ENCODE peak calls at places on chromosomes 13 and 19, in five cellular contexts. One of them, this sample, is unnamed.

GRCh38 chr13:66689037-66689619 is 541.0 kb downstream of the PCDH9 start:
- DNase-seq in HepG2: no peak
- DNase-seq in GM12878: no peak
- DNase-seq in H1: no peak
- DNase-seq in K562: no peak
- DNase-seq in this sample: no peak

GRCh38 chr19:2289714-2290435 is 7.9 kb upstream of the PEAK3 start:
- DNase-seq in K562: peak
- DNase-seq in GM12878: peak
- DNase-seq in HepG2: no peak
- DNase-seq in H1: no peak
- DNase-seq in this sample: no peak

GRCh38 chr13:86142080-86142479 is 342.9 kb upstream of the SLITRK6 start:
- DNase-seq in K562: no peak
- DNase-seq in GM12878: no peak
- DNase-seq in HepG2: no peak
- DNase-seq in H1: no peak
- DNase-seq in this sample: no peak

GRCh38 chr19:46381746-46382345 is 31.5 kb downstream of the CCDC8 start:
- DNase-seq in HepG2: no peak
- DNase-seq in GM12878: no peak
- DNase-seq in K562: no peak
- DNase-seq in H1: no peak
- DNase-seq in this sample: no peak

GRCh38 chr13:76937416-76937815 is 10.9 kb upstream of the ACOD1 start:
- DNase-seq in HepG2: no peak
- DNase-seq in K562: no peak
- DNase-seq in H1: no peak
- DNase-seq in GM12878: no peak
- DNase-seq in this sample: peak

GRCh38 chr13:38355595-38356120 is 6.0 kb downstream of the UFM1 start:
- DNase-seq in H1: no peak
- DNase-seq in GM12878: no peak
- DNase-seq in HepG2: no peak
- DNase-seq in K562: no peak
- DNase-seq in this sample: no peak

GRCh38 chr19:43545981-43546380 is 13.0 kb downstream of the ZNF575 start:
- DNase-seq in GM12878: no peak
- DNase-seq in H1: no peak
- DNase-seq in HepG2: no peak
- DNase-seq in K562: no peak
- DNase-seq in this sample: no peak

GRCh38 chr19:32068805-32069204 is 276.6 kb upstream of the ZNF507 start:
- DNase-seq in HepG2: no peak
- DNase-seq in H1: no peak
- DNase-seq in GM12878: no peak
- DNase-seq in K562: no peak
- DNase-seq in this sample: no peak

GRCh38 chr19:50050406-50051223 is 24.8 kb downstream of the ZNF473 start:
- DNase-seq in K562: peak
- DNase-seq in H1: no peak
- DNase-seq in HepG2: no peak
- DNase-seq in GM12878: peak
- DNase-seq in this sample: no peak

GRCh38 chr19:8363803-8364771 is at the start of gene ANGPTL4:
- DNase-seq in HepG2: no peak
- DNase-seq in GM12878: no peak
- DNase-seq in K562: peak
- DNase-seq in H1: no peak
- DNase-seq in this sample: peak

GRCh38 chr13:106008540-106008939 is 526.9 kb downstream of the EFNB2 start:
- DNase-seq in K562: no peak
- DNase-seq in GM12878: no peak
- DNase-seq in HepG2: no peak
- DNase-seq in H1: no peak
- DNase-seq in this sample: no peak

GRCh38 chr19:51368366-51369282 is at the start of gene CLDND2:
- DNase-seq in GM12878: no peak
- DNase-seq in HepG2: no peak
- DNase-seq in K562: peak
- DNase-seq in H1: no peak
- DNase-seq in this sample: no peak

GRCh38 chr13:70170689-70171088 is 62.4 kb upstream of the KLHL1 start:
- DNase-seq in H1: no peak
- DNase-seq in GM12878: no peak
- DNase-seq in K562: no peak
- DNase-seq in HepG2: no peak
- DNase-seq in this sample: no peak

GRCh38 chr13:76168661-76169060 is 532.5 kb downstream of the LMO7 start:
- DNase-seq in H1: no peak
- DNase-seq in K562: no peak
- DNase-seq in HepG2: no peak
- DNase-seq in GM12878: no peak
- DNase-seq in this sample: no peak

GRCh38 chr19:42255766-42256750 is 1.1 kb upstream of the ERF start:
- DNase-seq in GM12878: no peak
- DNase-seq in HepG2: no peak
- DNase-seq in K562: peak
- DNase-seq in H1: no peak
- DNase-seq in this sample: no peak

GRCh38 chr13:105936816-105937215 is 598.6 kb downstream of the EFNB2 start:
- DNase-seq in K562: no peak
- DNase-seq in GM12878: no peak
- DNase-seq in HepG2: no peak
- DNase-seq in H1: no peak
- DNase-seq in this sample: no peak

GRCh38 chr13:106230450-106230849 is 305.0 kb downstream of the EFNB2 start:
- DNase-seq in GM12878: no peak
- DNase-seq in HepG2: no peak
- DNase-seq in K562: no peak
- DNase-seq in H1: no peak
- DNase-seq in this sample: no peak

GRCh38 chr19:54207908-54208783 is 7.5 kb downstream of the RPS9 start:
- DNase-seq in K562: peak
- DNase-seq in H1: no peak
- DNase-seq in GM12878: peak
- DNase-seq in HepG2: peak
- DNase-seq in this sample: no peak

GRCh38 chr13:109680930-109681329 is 105.5 kb downstream of the IRS2 start:
- DNase-seq in HepG2: no peak
- DNase-seq in GM12878: no peak
- DNase-seq in K562: no peak
- DNase-seq in H1: no peak
- DNase-seq in this sample: no peak

GRCh38 chr19:47699360-47699917 is 13.8 kb upstream of the EHD2 start:
- DNase-seq in H1: no peak
- DNase-seq in HepG2: peak
- DNase-seq in K562: peak
- DNase-seq in GM12878: no peak
- DNase-seq in this sample: no peak

GRCh38 chr19:44577566-44577874 is 35.8 kb upstream of the IGSF23 start:
- DNase-seq in HepG2: no peak
- DNase-seq in GM12878: no peak
- DNase-seq in K562: no peak
- DNase-seq in H1: no peak
- DNase-seq in this sample: no peak

GRCh38 chr19:45769821-45770191 is 754 bp upstream of the SIX5 start:
- DNase-seq in K562: peak
- DNase-seq in H1: no peak
- DNase-seq in GM12878: no peak
- DNase-seq in HepG2: no peak
- DNase-seq in this sample: no peak

GRCh38 chr19:2461751-2462634 is 5.2 kb upstream of the LMNB2 start:
- DNase-seq in K562: peak
- DNase-seq in HepG2: no peak
- DNase-seq in GM12878: no peak
- DNase-seq in H1: no peak
- DNase-seq in this sample: peak

GRCh38 chr13:21668665-21669599 is 1.9 kb upstream of the FGF9 start:
- DNase-seq in H1: no peak
- DNase-seq in K562: no peak
- DNase-seq in HepG2: no peak
- DNase-seq in GM12878: no peak
- DNase-seq in this sample: no peak

GRCh38 chr19:34044011-34044410 is 128.3 kb upstream of the LSM14A start:
- DNase-seq in K562: no peak
- DNase-seq in H1: no peak
- DNase-seq in HepG2: no peak
- DNase-seq in GM12878: no peak
- DNase-seq in this sample: no peak

GRCh38 chr19:47272448-47273312 is 2.0 kb upstream of the INAFM1 start:
- DNase-seq in HepG2: no peak
- DNase-seq in K562: peak
- DNase-seq in GM12878: no peak
- DNase-seq in H1: no peak
- DNase-seq in this sample: no peak

GRCh38 chr13:99614465-99614885 is 113.2 kb downstream of the TM9SF2 start:
- DNase-seq in H1: no peak
- DNase-seq in HepG2: peak
- DNase-seq in GM12878: no peak
- DNase-seq in K562: peak
- DNase-seq in this sample: no peak

GRCh38 chr13:98508280-98509074 is 68.4 kb downstream of the STK24 start:
- DNase-seq in HepG2: peak
- DNase-seq in K562: no peak
- DNase-seq in GM12878: no peak
- DNase-seq in H1: no peak
- DNase-seq in this sample: peak
- H3K9ac ChIP-seq in HepG2: no peak
- H3K9ac ChIP-seq in K562: peak
- H3K9ac ChIP-seq in GM12878: peak
- H3K9ac ChIP-seq in H1: no peak
- H3K9ac ChIP-seq in this sample: peak

GRCh38 chr19:10653732-10654609 is at the start of gene ILF3:
- DNase-seq in HepG2: peak
- DNase-seq in H1: peak
- DNase-seq in K562: peak
- DNase-seq in GM12878: peak
- DNase-seq in this sample: peak

GRCh38 chr19:10648360-10648759 is 5.8 kb upstream of the ILF3 start:
- DNase-seq in K562: peak
- DNase-seq in GM12878: no peak
- DNase-seq in HepG2: no peak
- DNase-seq in H1: no peak
- DNase-seq in this sample: no peak

GRCh38 chr19:10654610-10655456 is 687 bp downstream of the ILF3 start:
- DNase-seq in K562: peak
- DNase-seq in HepG2: peak
- DNase-seq in H1: peak
- DNase-seq in GM12878: no peak
- DNase-seq in this sample: no peak

GRCh38 chr19:10653482-10653731 is 739 bp upstream of the ILF3 start:
- DNase-seq in H1: no peak
- DNase-seq in HepG2: no peak
- DNase-seq in GM12878: no peak
- DNase-seq in K562: no peak
- DNase-seq in this sample: no peak

DNA sequence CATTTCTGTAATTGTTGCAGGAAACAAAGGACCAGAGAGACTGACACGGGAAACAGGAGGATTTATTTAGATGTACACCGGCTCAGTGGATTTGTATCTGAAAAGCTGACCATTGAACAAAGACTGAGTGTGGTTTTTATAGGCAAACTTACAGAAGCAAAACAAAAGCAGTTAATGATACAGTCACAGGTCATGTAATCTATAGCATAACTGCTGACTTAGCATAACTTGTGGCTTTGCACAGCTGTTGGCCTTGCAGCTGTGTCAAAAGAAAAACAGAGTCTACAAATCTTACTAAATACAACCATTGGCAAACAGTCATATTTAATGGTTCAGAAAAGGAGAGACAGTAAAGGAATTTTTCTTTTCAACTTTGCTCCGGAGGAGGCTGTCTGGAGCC is 2.3 kb upstream of the ILF3 start:
- DNase-seq in GM12878: no peak
- DNase-seq in H1: no peak
- DNase-seq in K562: no peak
- DNase-seq in HepG2: no peak
- DNase-seq in this sample: no peak
- H3K4me3 ChIP-seq in GM12878: no peak
- H3K4me3 ChIP-seq in H1: no peak
- H3K4me3 ChIP-seq in K562: no peak
- H3K4me3 ChIP-seq in HepG2: no peak
- H3K4me3 ChIP-seq in this sample: peak

DNA sequence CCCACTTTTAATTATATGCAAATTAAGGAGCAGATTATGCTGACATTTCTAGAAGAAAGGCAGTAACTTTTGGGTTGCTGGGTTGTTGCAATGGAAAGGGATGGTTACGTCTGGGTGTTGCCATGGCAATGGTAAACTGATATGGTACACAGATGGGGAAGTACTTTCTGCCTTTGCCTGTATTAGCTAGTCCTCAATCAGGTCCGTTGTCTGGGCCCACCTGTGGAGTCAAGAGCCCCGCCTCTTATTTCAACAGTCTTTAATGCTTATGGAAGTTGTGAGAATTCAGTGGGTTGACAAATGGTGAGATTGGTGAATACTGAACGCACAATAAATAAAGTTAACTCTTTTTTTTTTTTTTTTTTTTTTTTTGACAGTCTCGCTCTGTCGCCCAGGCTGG is 30.6 kb upstream of the DPP9 start:
- DNase-seq in HepG2: no peak
- DNase-seq in K562: no peak
- DNase-seq in GM12878: no peak
- DNase-seq in H1: no peak
- DNase-seq in this sample: no peak
- TF ChIP-seq SP1 in HepG2: no peak
- TF ChIP-seq SP1 in K562: no peak
- TF ChIP-seq SP1 in GM12878: no peak
- TF ChIP-seq SP1 in H1: no peak
- TF ChIP-seq SP1 in this sample: no peak

GRCh38 chr19:16670291-16670690 is 9.4 kb downstream of the TMEM38A start:
- DNase-seq in HepG2: no peak
- DNase-seq in H1: no peak
- DNase-seq in GM12878: no peak
- DNase-seq in K562: no peak
- DNase-seq in this sample: no peak

GRCh38 chr19:16671652-16672274 is 10.8 kb downstream of the TMEM38A start:
- DNase-seq in H1: no peak
- DNase-seq in HepG2: no peak
- DNase-seq in GM12878: no peak
- DNase-seq in K562: no peak
- DNase-seq in this sample: no peak

GRCh38 chr19:16673226-16673625 is 12.3 kb downstream of the TMEM38A start:
- DNase-seq in H1: no peak
- DNase-seq in GM12878: no peak
- DNase-seq in HepG2: no peak
- DNase-seq in K562: no peak
- DNase-seq in this sample: no peak

DNA sequence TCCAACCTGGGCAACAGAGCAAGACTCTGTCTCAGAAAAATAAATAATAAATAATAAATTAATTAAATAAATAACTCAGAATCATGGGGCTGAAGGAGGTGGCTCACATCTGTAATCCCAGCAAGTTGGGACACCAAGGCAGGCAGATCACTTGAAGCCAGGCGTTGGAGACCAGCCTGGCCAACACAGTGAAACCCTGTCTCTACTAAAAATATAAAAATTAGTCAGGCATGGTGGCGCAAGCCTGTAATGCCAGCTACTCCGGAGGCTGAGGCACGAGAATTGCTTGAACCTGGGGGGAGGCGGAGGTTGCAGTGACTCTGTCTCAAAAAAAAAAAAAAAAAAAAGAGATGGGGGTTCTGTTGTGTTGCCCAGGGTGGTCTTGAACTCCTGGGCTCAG is 7.2 kb downstream of the TMEM38A start:
- DNase-seq in K562: no peak
- DNase-seq in GM12878: no peak
- DNase-seq in HepG2: no peak
- DNase-seq in H1: no peak
- DNase-seq in this sample: no peak
- H3K9ac ChIP-seq in K562: no peak
- H3K9ac ChIP-seq in GM12878: no peak
- H3K9ac ChIP-seq in HepG2: no peak
- H3K9ac ChIP-seq in H1: no peak
- H3K9ac ChIP-seq in this sample: no peak